ENCODE peak calls at places on chromosomes 12 and 14, in nine cellular contexts. L is central memory CD4-positive, alpha-beta T cell; Q is activated T-cell treated with anti-CD3 and anti-CD28 coated beads, Interleukin-2, amount 50 U/mL, for 4 hours; F is NCI-H2081; H is HL-60; D is EL; J is GM23248; C is AG08396; G is HEK293T. Z is an unnamed sample.

GRCh38 chr12:13534242-13534641 is 337.7 kb downstream of the EMP1 start:
- DNase-seq in J (no peak), G (no peak), F (no peak), L (no peak), H (no peak), C (no peak), D (no peak), Q (no peak), Z (no peak)

GRCh38 chr14:89767861-89768268 is 186.7 kb downstream of the EFCAB11 start:
- DNase-seq in L (peak), G (peak), D (peak), Q (peak), C (peak), J (peak), F (peak), H (no peak), Z (no peak)

GRCh38 chr14:36773136-36773540 is 111.5 kb downstream of the PAX9 start:
- DNase-seq in F (peak), C (no peak), Q (no peak), D (peak), L (no peak), J (peak), H (no peak), G (peak), Z (no peak)

GRCh38 chr12:64039285-64039871 is 182.7 kb downstream of the KICS2 start:
- DNase-seq in G (no peak), H (no peak), C (peak), J (peak), D (no peak), L (no peak), F (peak), Q (no peak), Z (no peak)

GRCh38 chr12:19575307-19576243 is 136.3 kb downstream of the AEBP2 start:
- DNase-seq in F (peak), G (peak), L (no peak), H (no peak), D (peak), Q (no peak), J (peak), C (peak), Z (peak)

GRCh38 chr14:68011629-68012028 is 192.1 kb downstream of the RAD51B start:
- DNase-seq in D (peak), L (no peak), Q (no peak), G (peak), C (no peak), J (peak), H (no peak), F (no peak), Z (no peak)

GRCh38 chr12:15796493-15797141 is 7.4 kb upstream of the EPS8 start:
- DNase-seq in G (no peak), D (peak), J (peak), F (no peak), L (no peak), H (no peak), C (peak), Q (no peak), Z (no peak)

GRCh38 chr12:77940566-77940965 is 109.9 kb downstream of the NAV3 start:
- DNase-seq in C (peak), J (peak), G (no peak), Q (no peak), F (no peak), L (no peak), H (no peak), D (peak), Z (no peak)

GRCh38 chr12:5377997-5378596 is 53.8 kb upstream of the NTF3 start:
- DNase-seq in Q (no peak), L (no peak), G (no peak), D (no peak), C (no peak), F (peak), J (no peak), H (no peak), Z (no peak)

GRCh38 chr12:96301732-96302131 is 98.5 kb downstream of the CDK17 start:
- DNase-seq in G (no peak), D (no peak), C (no peak), Q (no peak), J (no peak), H (no peak), L (no peak), F (no peak), Z (no peak)

GRCh38 chr12:14327717-14328116 is 37.8 kb upstream of the ATF7IP start:
- DNase-seq in C (peak), J (peak), G (no peak), L (no peak), Q (no peak), D (peak), F (no peak), H (peak), Z (no peak)

GRCh38 chr14:53306926-53307325 is 153.8 kb upstream of the DDHD1 start:
- DNase-seq in C (peak), J (peak), Q (no peak), F (no peak), G (no peak), H (no peak), L (no peak), D (peak), Z (no peak)

GRCh38 chr14:44854114-44854513 is 107.6 kb downstream of the KLHL28 start:
- DNase-seq in H (no peak), F (no peak), C (no peak), J (no peak), Q (no peak), L (no peak), D (no peak), G (no peak), Z (no peak)

GRCh38 chr12:130017571-130018449 is 114.0 kb upstream of the TMEM132D start:
- DNase-seq in G (no peak), J (peak), H (no peak), L (no peak), D (no peak), F (no peak), Q (no peak), C (no peak), Z (no peak)

GRCh38 chr14:23864856-23865255 is 88.7 kb upstream of the DHRS4 start:
- DNase-seq in D (no peak), C (no peak), H (no peak), L (no peak), F (no peak), Q (no peak), J (no peak), G (no peak), Z (no peak)

GRCh38 chr14:51367600-51367931 is 127.5 kb downstream of the TMX1 start:
- DNase-seq in H (no peak), Q (no peak), D (peak), J (peak), C (no peak), L (no peak), G (no peak), F (no peak), Z (no peak)

GRCh38 chr14:62002636-62003035 is 240.4 kb downstream of the SNAPC1 start:
- DNase-seq in H (no peak), F (no peak), D (peak), L (no peak), C (no peak), G (no peak), Q (no peak), J (peak), Z (no peak)

GRCh38 chr14:104794099-104794498 is 1.4 kb downstream of the AKT1 start:
- DNase-seq in H (no peak), F (no peak), L (no peak), Q (peak), C (peak), D (peak), J (peak), G (peak), Z (no peak)

GRCh38 chr12:48786591-48787544 is 2.0 kb downstream of the ADCY6 start:
- DNase-seq in H (no peak), C (no peak), L (no peak), F (no peak), J (no peak), D (no peak), G (no peak), Q (no peak), Z (no peak)

GRCh38 chr12:22416831-22417230 is 82.3 kb upstream of the ST8SIA1 start:
- DNase-seq in C (no peak), H (no peak), J (no peak), L (no peak), F (no peak), D (no peak), G (no peak), Q (no peak), Z (no peak)

GRCh38 chr12:75658826-75659823 is 147.7 kb upstream of the KRR1 start:
- DNase-seq in G (no peak), J (peak), Q (no peak), D (peak), F (peak), H (no peak), L (no peak), C (peak), Z (no peak)

GRCh38 chr12:121255433-121255832 is 41.1 kb downstream of the CAMKK2 start:
- DNase-seq in C (no peak), H (no peak), G (no peak), L (no peak), D (no peak), Q (no peak), J (no peak), F (no peak), Z (no peak)

Z was measured in SK-N-MC.